ENCODE peak calls at places on chromosomes 7 and 10, in five cellular contexts. One of them, this sample, is unnamed.

GRCh38 chr7:51102828-51103227 is 213.8 kb downstream of the COBL start:
- DNase-seq in HCT116: no peak
- DNase-seq in hepatocyte: peak; percentile 20
- DNase-seq in K562: no peak
- DNase-seq in IMR-90: no peak
- DNase-seq in this sample: no peak

GRCh38 chr10:79559726-79560125 is 481 bp downstream of the SFTPA2 start:
- DNase-seq in HCT116: no peak
- DNase-seq in hepatocyte: no peak
- DNase-seq in K562: no peak
- DNase-seq in IMR-90: peak; percentile 43
- DNase-seq in this sample: no peak

GRCh38 chr10:70974351-70974901 is 86.1 kb upstream of the PCBD1 start:
- DNase-seq in HCT116: no peak
- DNase-seq in hepatocyte: peak; percentile 20
- DNase-seq in K562: peak; percentile 39
- DNase-seq in IMR-90: peak; percentile 4
- DNase-seq in this sample: no peak

GRCh38 chr10:48661441-48661840 is 23.2 kb upstream of the WDFY4 start:
- DNase-seq in HCT116: no peak
- DNase-seq in hepatocyte: no peak
- DNase-seq in K562: no peak
- DNase-seq in IMR-90: no peak
- DNase-seq in this sample: no peak

GRCh38 chr7:99141334-99141733 is 2.6 kb downstream of the SMURF1 start:
- DNase-seq in HCT116: no peak
- DNase-seq in hepatocyte: no peak
- DNase-seq in K562: no peak
- DNase-seq in IMR-90: no peak
- DNase-seq in this sample: no peak

GRCh38 chr7:139914306-139914747 is 85.3 kb downstream of the TBXAS1 start:
- DNase-seq in HCT116: no peak
- DNase-seq in hepatocyte: no peak
- DNase-seq in K562: peak; percentile 62
- DNase-seq in IMR-90: peak; percentile 77
- DNase-seq in this sample: no peak

GRCh38 chr10:35640951-35641429 is 1.1 kb downstream of the FZD8 start:
- DNase-seq in HCT116: peak; percentile 31
- DNase-seq in hepatocyte: peak; percentile 85
- DNase-seq in K562: no peak
- DNase-seq in IMR-90: peak; percentile 87
- DNase-seq in this sample: no peak

GRCh38 chr7:129307592-129307991 is 82.8 kb downstream of the AHCYL2 start:
- DNase-seq in HCT116: no peak
- DNase-seq in hepatocyte: no peak
- DNase-seq in K562: no peak
- DNase-seq in IMR-90: no peak
- DNase-seq in this sample: no peak

GRCh38 chr7:129308047-129308446 is 83.2 kb downstream of the AHCYL2 start:
- DNase-seq in HCT116: no peak
- DNase-seq in hepatocyte: no peak
- DNase-seq in K562: no peak
- DNase-seq in IMR-90: peak; percentile 64
- DNase-seq in this sample: no peak

GRCh38 chr10:69119896-69120295 is 4.1 kb upstream of the VPS26A start:
- DNase-seq in HCT116: no peak
- DNase-seq in hepatocyte: no peak
- DNase-seq in K562: no peak
- DNase-seq in IMR-90: no peak
- DNase-seq in this sample: no peak

GRCh38 chr7:45924283-45924682 is 3.2 kb upstream of the IGFBP3 start:
- DNase-seq in HCT116: no peak
- DNase-seq in hepatocyte: peak; percentile 56
- DNase-seq in K562: no peak
- DNase-seq in IMR-90: peak; percentile 76
- DNase-seq in this sample: no peak

GRCh38 chr10:11578802-11579255 is 32.6 kb downstream of the USP6NL start:
- DNase-seq in HCT116: no peak
- DNase-seq in hepatocyte: no peak
- DNase-seq in K562: no peak
- DNase-seq in IMR-90: no peak
- DNase-seq in this sample: no peak

GRCh38 chr7:64187408-64187807 is 19.6 kb upstream of the ZNF735 start:
- DNase-seq in HCT116: no peak
- DNase-seq in hepatocyte: no peak
- DNase-seq in K562: no peak
- DNase-seq in IMR-90: no peak
- DNase-seq in this sample: no peak

GRCh38 chr7:816751-817671 is 15.3 kb upstream of the SUN1 start:
- DNase-seq in HCT116: no peak
- DNase-seq in hepatocyte: peak; percentile 51
- DNase-seq in K562: no peak
- DNase-seq in IMR-90: no peak
- DNase-seq in this sample: peak; percentile 60

GRCh38 chr10:133080683-133081040 is 7.1 kb upstream of the ADGRA1 start:
- DNase-seq in HCT116: no peak
- DNase-seq in hepatocyte: no peak
- DNase-seq in K562: no peak
- DNase-seq in IMR-90: no peak
- DNase-seq in this sample: no peak

GRCh38 chr7:91566333-91566732 is 302.1 kb downstream of the FZD1 start:
- DNase-seq in HCT116: no peak
- DNase-seq in hepatocyte: no peak
- DNase-seq in K562: no peak
- DNase-seq in IMR-90: no peak
- DNase-seq in this sample: no peak

GRCh38 chr7:391961-392524 is 102.1 kb downstream of the FOXL3 start:
- DNase-seq in HCT116: no peak
- DNase-seq in hepatocyte: no peak
- DNase-seq in K562: peak; percentile 44
- DNase-seq in IMR-90: no peak
- DNase-seq in this sample: no peak

GRCh38 chr10:76285012-76285411 is 853.6 kb downstream of the LRMDA start:
- DNase-seq in HCT116: no peak
- DNase-seq in hepatocyte: no peak
- DNase-seq in K562: no peak
- DNase-seq in IMR-90: peak; percentile 88
- DNase-seq in this sample: no peak

GRCh38 chr10:19111501-19112267 is 63.1 kb downstream of the MALRD1 start:
- DNase-seq in HCT116: no peak
- DNase-seq in hepatocyte: no peak
- DNase-seq in K562: no peak
- DNase-seq in IMR-90: peak; percentile 55
- DNase-seq in this sample: no peak

GRCh38 chr7:44274623-44274975 is 50.8 kb downstream of the CAMK2B start:
- DNase-seq in HCT116: no peak
- DNase-seq in hepatocyte: no peak
- DNase-seq in K562: no peak
- DNase-seq in IMR-90: no peak
- DNase-seq in this sample: no peak
- H3K4me3 ChIP-seq in HCT116: no peak overlapping the region
- H3K4me3 ChIP-seq in hepatocyte: no peak overlapping the region
- H3K4me3 ChIP-seq in K562: no peak overlapping the region
- H3K4me3 ChIP-seq in IMR-90: no peak overlapping the region
- H3K4me3 ChIP-seq in this sample: no peak overlapping the region

DNA sequence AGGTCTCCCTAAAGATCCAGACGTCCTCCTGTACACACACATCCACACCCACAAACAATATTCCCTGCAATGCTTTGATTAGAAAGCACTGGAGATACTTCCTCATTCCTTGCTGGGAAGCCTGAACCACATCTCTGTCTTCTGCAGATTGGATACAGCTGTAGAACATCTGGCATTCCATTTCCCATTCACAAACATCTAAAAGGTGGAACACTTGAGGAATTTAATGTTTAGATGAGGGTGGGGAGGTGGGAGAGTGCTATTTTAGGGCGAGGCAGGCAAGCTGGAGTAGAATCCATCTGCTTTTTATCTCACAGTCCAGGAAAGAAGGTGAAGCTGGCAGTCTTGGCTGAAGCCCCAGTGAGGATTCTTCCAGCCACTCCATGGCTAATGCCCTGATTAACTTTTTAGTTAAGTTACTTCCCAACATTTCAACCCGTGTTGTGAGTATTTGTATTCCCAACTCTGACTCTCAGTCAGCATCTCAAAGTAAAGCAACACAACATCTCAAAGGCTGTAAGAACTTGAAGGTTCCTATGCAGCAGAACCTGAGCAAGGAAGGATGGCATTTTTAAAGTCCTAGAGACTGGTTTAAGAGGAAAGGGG is 46.1 kb downstream of the CYTH3 start:
- DNase-seq in HCT116: no peak
- DNase-seq in hepatocyte: no peak
- DNase-seq in K562: no peak
- DNase-seq in IMR-90: peak; percentile 82
- DNase-seq in this sample: no peak
- H3K4me2 ChIP-seq in HCT116: peak overlapping the region; percentile 24
- H3K4me2 ChIP-seq in hepatocyte: peak overlapping the region; percentile 36
- H3K4me2 ChIP-seq in K562: no peak overlapping the region
- H3K4me2 ChIP-seq in IMR-90: peak overlapping the region; percentile 28
- H3K4me2 ChIP-seq in this sample: no peak overlapping the region

GRCh38 chr7:151927540-151927939 is 28.7 kb upstream of the GALNTL5 start:
- DNase-seq in HCT116: no peak
- DNase-seq in hepatocyte: no peak
- DNase-seq in K562: no peak
- DNase-seq in IMR-90: no peak
- DNase-seq in this sample: no peak
- H3K27me3 ChIP-seq in HCT116: no peaks in the 10 kb centered on the region
- H3K27me3 ChIP-seq in hepatocyte: no peaks in the 10 kb centered on the region
- H3K27me3 ChIP-seq in K562: peaks cover 69% of the 10 kb centered on the region
- H3K27me3 ChIP-seq in IMR-90: peaks cover 19% of the 10 kb centered on the region
- H3K27me3 ChIP-seq in this sample: no peaks in the 10 kb centered on the region

GRCh38 chr10:123150986-123151738 is 3.0 kb upstream of the BUB3 start:
- DNase-seq in HCT116: no peak
- DNase-seq in hepatocyte: no peak
- DNase-seq in K562: no peak
- DNase-seq in IMR-90: peak; percentile 9
- DNase-seq in this sample: no peak
- H3K4me3 ChIP-seq in HCT116: no peak overlapping the region
- H3K4me3 ChIP-seq in hepatocyte: no peak overlapping the region
- H3K4me3 ChIP-seq in K562: no peak overlapping the region
- H3K4me3 ChIP-seq in IMR-90: no peak overlapping the region
- H3K4me3 ChIP-seq in this sample: peak overlapping the region; percentile 13

DNA sequence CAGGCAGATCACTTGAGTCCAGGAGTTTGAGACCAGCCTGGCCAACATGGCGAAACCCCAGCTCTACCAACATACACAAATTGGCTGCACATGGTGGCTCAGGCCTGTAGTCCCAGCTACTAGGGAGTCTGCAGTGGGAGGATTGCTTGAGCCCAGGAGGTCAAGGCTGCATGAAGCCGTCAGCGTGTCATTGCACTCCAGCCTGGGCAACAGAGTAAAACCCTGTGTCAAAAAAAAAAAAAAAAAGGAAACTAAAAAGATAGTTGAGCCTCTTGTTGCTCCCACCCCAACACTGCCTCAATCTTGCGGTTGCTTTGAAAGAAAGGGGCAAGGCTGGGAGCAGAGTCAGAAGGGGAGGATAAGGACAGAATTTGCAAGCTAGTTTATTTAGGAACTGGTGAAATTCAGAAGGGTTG is 69.9 kb downstream of the SYPL1 start:
- DNase-seq in HCT116: no peak
- DNase-seq in hepatocyte: no peak
- DNase-seq in K562: no peak
- DNase-seq in IMR-90: no peak
- DNase-seq in this sample: no peak
- H3K4me2 ChIP-seq in HCT116: peak overlapping the region; percentile 48
- H3K4me2 ChIP-seq in hepatocyte: peak overlapping the region; percentile 73
- H3K4me2 ChIP-seq in K562: no peak overlapping the region
- H3K4me2 ChIP-seq in IMR-90: peak overlapping the region; percentile 2
- H3K4me2 ChIP-seq in this sample: peak overlapping the region; percentile 38

GRCh38 chr7:2955177-2955768 is 88.4 kb downstream of the CARD11 start:
- DNase-seq in HCT116: no peak
- DNase-seq in hepatocyte: no peak
- DNase-seq in K562: peak; percentile 41
- DNase-seq in IMR-90: no peak
- DNase-seq in this sample: no peak
- H3K27me3 ChIP-seq in HCT116: no peaks in the 10 kb centered on the region
- H3K27me3 ChIP-seq in hepatocyte: no peaks in the 10 kb centered on the region
- H3K27me3 ChIP-seq in K562: no peaks in the 10 kb centered on the region
- H3K27me3 ChIP-seq in IMR-90: no peaks in the 10 kb centered on the region
- H3K27me3 ChIP-seq in this sample: no peaks in the 10 kb centered on the region

DNA sequence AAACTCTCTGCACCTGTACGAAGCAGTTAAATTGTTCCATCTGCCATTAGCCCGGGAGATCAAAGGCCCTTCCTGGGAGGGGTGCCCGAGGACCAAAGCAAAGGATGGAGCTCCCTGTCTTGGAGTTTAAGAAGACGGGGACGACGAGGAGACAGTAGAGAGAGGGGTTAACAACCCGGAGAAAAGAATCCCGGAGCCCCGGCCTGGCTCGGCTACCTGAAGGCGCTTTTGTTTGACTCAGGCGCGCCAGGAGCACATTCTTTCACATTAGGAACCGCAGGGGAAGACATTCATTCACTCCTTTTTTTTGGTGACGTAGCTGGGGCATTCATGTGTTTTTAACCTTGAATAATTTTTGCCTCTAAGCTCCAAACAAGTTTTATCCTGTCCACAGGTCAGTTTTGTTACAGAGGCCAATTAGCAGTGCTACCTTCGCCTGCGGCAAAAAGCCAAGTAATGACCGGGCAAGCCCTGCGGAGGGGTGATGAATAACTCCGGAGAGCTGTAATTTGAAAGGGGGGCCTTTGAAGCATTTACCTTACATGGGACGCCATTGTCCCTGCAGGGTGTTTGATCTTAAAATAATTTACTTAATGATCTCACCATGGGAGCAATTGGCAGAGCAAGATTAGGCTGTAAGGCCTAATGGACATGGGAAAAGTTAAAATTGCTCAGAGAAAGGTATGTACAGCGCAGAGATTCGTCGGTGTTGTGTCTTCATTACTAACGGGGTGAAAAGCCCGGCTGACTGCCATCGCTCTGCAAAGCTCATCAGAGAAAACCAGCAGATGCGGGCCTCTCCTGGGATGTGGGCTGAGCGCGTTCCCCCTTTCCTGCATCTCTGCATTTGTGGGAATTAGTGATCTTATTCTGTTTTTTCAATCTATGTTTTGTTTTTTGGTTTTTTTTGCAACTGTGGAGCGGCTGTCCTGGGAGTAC is 257.9 kb upstream of the SP4 start:
- DNase-seq in HCT116: no peak
- DNase-seq in hepatocyte: peak; percentile 8
- DNase-seq in K562: no peak
- DNase-seq in IMR-90: no peak
- DNase-seq in this sample: no peak
- H3K4me3 ChIP-seq in HCT116: no peak overlapping the region
- H3K4me3 ChIP-seq in hepatocyte: no peak overlapping the region
- H3K4me3 ChIP-seq in K562: no peak overlapping the region
- H3K4me3 ChIP-seq in IMR-90: no peak overlapping the region
- H3K4me3 ChIP-seq in this sample: no peak overlapping the region

GRCh38 chr7:101740981-101741725 is 76.3 kb upstream of the CUX1 start:
- DNase-seq in HCT116: no peak
- DNase-seq in hepatocyte: no peak
- DNase-seq in K562: no peak
- DNase-seq in IMR-90: no peak
- DNase-seq in this sample: peak; percentile 46
- H3K4me2 ChIP-seq in HCT116: no peak overlapping the region
- H3K4me2 ChIP-seq in hepatocyte: no peak overlapping the region
- H3K4me2 ChIP-seq in K562: no peak overlapping the region
- H3K4me2 ChIP-seq in IMR-90: no peak overlapping the region
- H3K4me2 ChIP-seq in this sample: no peak overlapping the region

DNA sequence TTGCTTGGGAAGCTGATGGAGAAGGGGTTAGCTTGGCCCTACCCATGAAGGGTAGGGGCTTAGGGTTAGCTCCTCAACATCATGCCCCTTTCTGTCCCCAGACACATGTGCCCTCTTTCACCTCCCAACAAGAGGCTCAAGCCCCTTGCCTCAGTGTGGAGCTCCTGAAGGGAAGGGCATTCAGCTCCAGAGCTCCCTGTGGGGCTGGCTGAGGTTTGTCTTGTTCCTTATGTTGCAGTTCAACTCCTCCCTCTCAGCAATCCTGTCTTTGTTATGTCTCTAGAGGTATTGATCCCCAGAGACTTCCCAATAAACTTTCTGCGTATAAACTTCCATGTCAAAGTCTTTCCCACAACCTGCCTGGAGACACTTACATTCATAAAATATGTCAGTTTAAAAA is 252.2 kb upstream of the SP4 start:
- DNase-seq in HCT116: no peak
- DNase-seq in hepatocyte: no peak
- DNase-seq in K562: no peak
- DNase-seq in IMR-90: no peak
- DNase-seq in this sample: no peak
- H3K27me3 ChIP-seq in HCT116: peaks cover 5% of the 10 kb centered on the region
- H3K27me3 ChIP-seq in hepatocyte: peaks cover 20% of the 10 kb centered on the region
- H3K27me3 ChIP-seq in K562: peaks cover 2% of the 10 kb centered on the region
- H3K27me3 ChIP-seq in IMR-90: no peaks in the 10 kb centered on the region
- H3K27me3 ChIP-seq in this sample: no peaks in the 10 kb centered on the region